ENCODE peak calls at places on chromosomes 12 and 14, in six cellular contexts. C is stimulated activated naive B cell treated with anti-CD40 and anti-IgM and Interleukin-4, amounts not matched to agents 10 μg/mL and 1 μg/mL and 100 μg/mL, for 72 hours; O is activated naive CD8-positive, alpha-beta T cell treated with anti-CD3 and anti-CD28 coated beads, Interleukin-2, amount 50 U/mL, for 24 hours; A is Kasumi-1; F is fibroblast of the conjunctiva; Y is DND-41. I is an unnamed sample.

GRCh38 chr12:6540181-6540877 is 6.0 kb downstream of the GAPDH start:
- DNase-seq in C (no peak), O (peak), A (peak), F (peak), Y (peak), I (peak)

GRCh38 chr12:47777741-47778558 is 4.9 kb downstream of the SLC48A1 start:
- DNase-seq in C (no peak), O (no peak), A (peak), F (no peak), Y (no peak), I (no peak)

GRCh38 chr14:73462078-73462715 is 3.9 kb upstream of the NUMB start:
- DNase-seq in C (no peak), O (no peak), A (no peak), F (peak), Y (no peak), I (peak)

GRCh38 chr14:67785270-67786109 is 30.9 kb downstream of the ZFYVE26 start:
- DNase-seq in C (no peak), O (no peak), A (no peak), F (no peak), Y (no peak), I (no peak)

GRCh38 chr14:61557854-61558253 is 137.5 kb upstream of the HIF1A start:
- DNase-seq in C (no peak), O (no peak), A (no peak), F (no peak), Y (no peak), I (no peak)

GRCh38 chr14:74241611-74242005 is 2.4 kb downstream of the VSX2 start:
- DNase-seq in C (no peak), O (no peak), A (no peak), F (no peak), Y (no peak), I (no peak)

GRCh38 chr14:93231129-93231979 is 24.3 kb downstream of the UBR7 start:
- DNase-seq in C (no peak), O (no peak), A (no peak), F (no peak), Y (no peak), I (peak)

GRCh38 chr14:31435276-31435675 is 14.9 kb upstream of the HEATR5A start:
- DNase-seq in C (no peak), O (no peak), A (no peak), F (peak), Y (no peak), I (peak)

GRCh38 chr14:28751467-28752058 is 15.0 kb upstream of the FOXG1 start:
- DNase-seq in C (no peak), O (no peak), A (peak), F (peak), Y (peak), I (peak)

GRCh38 chr12:2284321-2284813 is 231.6 kb downstream of the CACNA1C start:
- DNase-seq in C (no peak), O (no peak), A (peak), F (peak), Y (no peak), I (peak)

GRCh38 chr12:50058743-50059312 is 1.4 kb downstream of the ASIC1 start:
- DNase-seq in C (no peak), O (peak), A (no peak), F (no peak), Y (no peak), I (no peak)

GRCh38 chr12:88391556-88391955 is 188.7 kb downstream of the KITLG start:
- DNase-seq in C (no peak), O (no peak), A (no peak), F (peak), Y (no peak), I (peak)

GRCh38 chr14:105498430-105499255 is 7.6 kb downstream of the TEDC1 start:
- DNase-seq in C (no peak), O (no peak), A (no peak), F (no peak), Y (no peak), I (no peak)

GRCh38 chr14:95348395-95349080 is 28.8 kb upstream of the CLMN start:
- DNase-seq in C (no peak), O (no peak), A (no peak), F (no peak), Y (no peak), I (no peak)

GRCh38 chr14:103123634-103124500 is 606 bp downstream of the TNFAIP2 start:
- DNase-seq in C (no peak), O (no peak), A (no peak), F (no peak), Y (no peak), I (no peak)

GRCh38 chr12:40697566-40698257 is 5.5 kb downstream of the CNTN1 start:
- DNase-seq in C (no peak), O (no peak), A (no peak), F (no peak), Y (no peak), I (peak)

GRCh38 chr12:93789767-93790166 is 112.6 kb downstream of the CRADD start:
- DNase-seq in C (no peak), O (no peak), A (no peak), F (no peak), Y (no peak), I (peak)

GRCh38 chr14:104164041-104164440 is 25.7 kb downstream of the KIF26A start:
- DNase-seq in C (no peak), O (no peak), A (no peak), F (no peak), Y (no peak), I (no peak)

GRCh38 chr12:71157601-71158233 is at the start of gene TSPAN8:
- DNase-seq in C (no peak), O (no peak), A (no peak), F (no peak), Y (no peak), I (no peak)

GRCh38 chr12:82728710-82729109 is 42.0 kb downstream of the TMTC2 start:
- DNase-seq in C (no peak), O (no peak), A (no peak), F (no peak), Y (no peak), I (no peak)

GRCh38 chr14:76467843-76468242 is 91.9 kb downstream of the ESRRB start:
- DNase-seq in C (no peak), O (no peak), A (no peak), F (no peak), Y (no peak), I (no peak)

GRCh38 chr12:15546102-15546701 is 223.9 kb downstream of the PTPRO start:
- DNase-seq in C (no peak), O (no peak), A (peak), F (no peak), Y (no peak), I (no peak)

GRCh38 chr14:36820111-36820709 is 158.6 kb downstream of the PAX9 start:
- DNase-seq in C (no peak), O (no peak), A (no peak), F (no peak), Y (no peak), I (no peak)

GRCh38 chr14:99579903-99580570 is 24.0 kb downstream of the CCDC85C start:
- DNase-seq in C (no peak), O (no peak), A (no peak), F (no peak), Y (no peak), I (peak)

GRCh38 chr12:5096241-5096880 is 52.7 kb downstream of the KCNA5 start:
- DNase-seq in C (no peak), O (no peak), A (no peak), F (no peak), Y (no peak), I (no peak)

GRCh38 chr12:1666685-1667162 is 24.1 kb upstream of the ADIPOR2 start:
- DNase-seq in C (no peak), O (no peak), A (no peak), F (no peak), Y (no peak), I (no peak)

GRCh38 chr14:22658951-22659350 is 14.8 kb upstream of the OR6J1 start:
- DNase-seq in C (no peak), O (no peak), A (no peak), F (no peak), Y (no peak), I (no peak)

GRCh38 chr12:4324366-4324765 is 3.4 kb downstream of the TIGAR start:
- DNase-seq in C (no peak), O (no peak), A (no peak), F (no peak), Y (no peak), I (no peak)

GRCh38 chr12:31227401-31227981 is 98.5 kb downstream of the SINHCAF start:
- DNase-seq in C (no peak), O (no peak), A (no peak), F (no peak), Y (no peak), I (no peak)

GRCh38 chr12:674272-674781 is 11.1 kb upstream of the NINJ2 start:
- DNase-seq in C (peak), O (peak), A (peak), F (no peak), Y (peak), I (no peak)

GRCh38 chr12:50211392-50212070 is 44.4 kb upstream of the CERS5 start:
- DNase-seq in C (no peak), O (no peak), A (no peak), F (no peak), Y (no peak), I (peak)

GRCh38 chr12:114851981-114852380 is 168.0 kb upstream of the TBX3 start:
- DNase-seq in C (no peak), O (no peak), A (no peak), F (no peak), Y (no peak), I (peak)

GRCh38 chr14:63940387-63940786 is 87.6 kb downstream of the SYNE2 start:
- DNase-seq in C (no peak), O (no peak), A (no peak), F (no peak), Y (peak), I (no peak)

GRCh38 chr12:124347805-124348658 is 53.1 kb downstream of the RFLNA start:
- DNase-seq in C (no peak), O (peak), A (no peak), F (no peak), Y (peak), I (no peak)

GRCh38 chr14:102826751-102827675 is 49.8 kb downstream of the TRAF3 start:
- DNase-seq in C (no peak), O (no peak), A (no peak), F (no peak), Y (no peak), I (no peak)

GRCh38 chr14:101965145-101965531 is 765 bp downstream of the DYNC1H1 start:
- DNase-seq in C (peak), O (peak), A (peak), F (peak), Y (peak), I (peak)

GRCh38 chr14:51445001-51445390 is 204.9 kb downstream of the TMX1 start:
- DNase-seq in C (no peak), O (no peak), A (no peak), F (no peak), Y (no peak), I (no peak)

GRCh38 chr12:89350661-89351488 is 1.4 kb downstream of the DUSP6 start:
- DNase-seq in C (no peak), O (peak), A (no peak), F (no peak), Y (peak), I (no peak)

GRCh38 chr14:91116913-91117588 is 3.2 kb downstream of the DGLUCY start:
- DNase-seq in C (no peak), O (peak), A (no peak), F (no peak), Y (no peak), I (no peak)

I was measured in amniotic epithelial cell.